ENCODE peak calls at places on chromosomes 4 and X, in ten cellular contexts. One of them, this sample, is unnamed.

GRCh38 chr4:8730681-8731080 is 138.1 kb downstream of the CPZ start:
- DNase-seq in H7: no peak
- DNase-seq in Ammon's horn: no peak
- DNase-seq in HCT116: no peak
- DNase-seq in NCI-H1092: no peak
- DNase-seq in mesenchymal stem cell: no peak
- DNase-seq in posterior cingulate gyrus: no peak
- DNase-seq in pons: no peak
- DNase-seq in stimulated activated CD8-positive, alpha-beta memory T cell treated with anti-CD3 and anti-CD28 coated beads, Interleukin-7, amount 100 ng/mL, for 4 hours: no peak
- DNase-seq in left ventricle myocardium inferior: no peak
- DNase-seq in this sample: no peak

GRCh38 chr4:183968502-183968901 is 63.4 kb downstream of the STOX2 start:
- DNase-seq in H7: peak; percentile 64
- DNase-seq in Ammon's horn: no peak
- DNase-seq in HCT116: no peak
- DNase-seq in NCI-H1092: no peak
- DNase-seq in mesenchymal stem cell: no peak
- DNase-seq in posterior cingulate gyrus: no peak
- DNase-seq in pons: no peak
- DNase-seq in stimulated activated CD8-positive, alpha-beta memory T cell treated with anti-CD3 and anti-CD28 coated beads, Interleukin-7, amount 100 ng/mL, for 4 hours: no peak
- DNase-seq in left ventricle myocardium inferior: no peak
- DNase-seq in this sample: no peak

GRCh38 chrX:70826715-70827114 is 81.8 kb downstream of the TEX11 start:
- DNase-seq in H7: no peak
- DNase-seq in Ammon's horn: peak; percentile 5
- DNase-seq in HCT116: no peak
- DNase-seq in NCI-H1092: peak; percentile 19
- DNase-seq in mesenchymal stem cell: no peak
- DNase-seq in posterior cingulate gyrus: peak; percentile 25
- DNase-seq in pons: peak; percentile 1
- DNase-seq in stimulated activated CD8-positive, alpha-beta memory T cell treated with anti-CD3 and anti-CD28 coated beads, Interleukin-7, amount 100 ng/mL, for 4 hours: no peak
- DNase-seq in left ventricle myocardium inferior: no peak
- DNase-seq in this sample: no peak

GRCh38 chrX:34631826-34632225 is 25.3 kb downstream of the TMEM47 start:
- DNase-seq in H7: no peak
- DNase-seq in Ammon's horn: no peak
- DNase-seq in HCT116: no peak
- DNase-seq in NCI-H1092: no peak
- DNase-seq in mesenchymal stem cell: no peak
- DNase-seq in posterior cingulate gyrus: no peak
- DNase-seq in pons: no peak
- DNase-seq in stimulated activated CD8-positive, alpha-beta memory T cell treated with anti-CD3 and anti-CD28 coated beads, Interleukin-7, amount 100 ng/mL, for 4 hours: no peak
- DNase-seq in left ventricle myocardium inferior: no peak
- DNase-seq in this sample: no peak

GRCh38 chr4:8198906-8199593 is at the start of gene SH3TC1:
- DNase-seq in H7: peak; percentile 80
- DNase-seq in Ammon's horn: peak; percentile 88
- DNase-seq in HCT116: peak; percentile 46
- DNase-seq in NCI-H1092: peak; percentile 56
- DNase-seq in mesenchymal stem cell: peak; percentile 94
- DNase-seq in posterior cingulate gyrus: peak; percentile 34
- DNase-seq in pons: peak; percentile 80
- DNase-seq in stimulated activated CD8-positive, alpha-beta memory T cell treated with anti-CD3 and anti-CD28 coated beads, Interleukin-7, amount 100 ng/mL, for 4 hours: peak; percentile 9
- DNase-seq in left ventricle myocardium inferior: peak; percentile 89
- DNase-seq in this sample: peak; percentile 63

GRCh38 chr4:119210760-119211159 is 1.8 kb upstream of the USP53 start:
- DNase-seq in H7: no peak
- DNase-seq in Ammon's horn: no peak
- DNase-seq in HCT116: no peak
- DNase-seq in NCI-H1092: no peak
- DNase-seq in mesenchymal stem cell: peak; percentile 68
- DNase-seq in posterior cingulate gyrus: no peak
- DNase-seq in pons: no peak
- DNase-seq in stimulated activated CD8-positive, alpha-beta memory T cell treated with anti-CD3 and anti-CD28 coated beads, Interleukin-7, amount 100 ng/mL, for 4 hours: no peak
- DNase-seq in left ventricle myocardium inferior: no peak
- DNase-seq in this sample: no peak

GRCh38 chr4:165208741-165209388 is 1.5 kb downstream of the KLHL2 start:
- DNase-seq in H7: no peak
- DNase-seq in Ammon's horn: peak; percentile 27
- DNase-seq in HCT116: no peak
- DNase-seq in NCI-H1092: peak; percentile 52
- DNase-seq in mesenchymal stem cell: no peak
- DNase-seq in posterior cingulate gyrus: no peak
- DNase-seq in pons: peak; percentile 69
- DNase-seq in stimulated activated CD8-positive, alpha-beta memory T cell treated with anti-CD3 and anti-CD28 coated beads, Interleukin-7, amount 100 ng/mL, for 4 hours: no peak
- DNase-seq in left ventricle myocardium inferior: no peak
- DNase-seq in this sample: no peak

GRCh38 chr4:82097504-82097903 is 276.3 kb downstream of the HNRNPD start:
- DNase-seq in H7: no peak
- DNase-seq in Ammon's horn: no peak
- DNase-seq in HCT116: no peak
- DNase-seq in NCI-H1092: no peak
- DNase-seq in mesenchymal stem cell: no peak
- DNase-seq in posterior cingulate gyrus: no peak
- DNase-seq in pons: no peak
- DNase-seq in stimulated activated CD8-positive, alpha-beta memory T cell treated with anti-CD3 and anti-CD28 coated beads, Interleukin-7, amount 100 ng/mL, for 4 hours: no peak
- DNase-seq in left ventricle myocardium inferior: no peak
- DNase-seq in this sample: no peak

GRCh38 chr4:175590205-175590604 is 221.9 kb downstream of the GPM6A start:
- DNase-seq in H7: no peak
- DNase-seq in Ammon's horn: no peak
- DNase-seq in HCT116: no peak
- DNase-seq in NCI-H1092: no peak
- DNase-seq in mesenchymal stem cell: no peak
- DNase-seq in posterior cingulate gyrus: no peak
- DNase-seq in pons: no peak
- DNase-seq in stimulated activated CD8-positive, alpha-beta memory T cell treated with anti-CD3 and anti-CD28 coated beads, Interleukin-7, amount 100 ng/mL, for 4 hours: no peak
- DNase-seq in left ventricle myocardium inferior: no peak
- DNase-seq in this sample: no peak

GRCh38 chrX:88903989-88904718 is 157.1 kb downstream of the CPXCR1 start:
- DNase-seq in H7: no peak
- DNase-seq in Ammon's horn: no peak
- DNase-seq in HCT116: no peak
- DNase-seq in NCI-H1092: no peak
- DNase-seq in mesenchymal stem cell: no peak
- DNase-seq in posterior cingulate gyrus: no peak
- DNase-seq in pons: no peak
- DNase-seq in stimulated activated CD8-positive, alpha-beta memory T cell treated with anti-CD3 and anti-CD28 coated beads, Interleukin-7, amount 100 ng/mL, for 4 hours: no peak
- DNase-seq in left ventricle myocardium inferior: no peak
- DNase-seq in this sample: no peak

GRCh38 chr4:55912249-55912648 is 36.5 kb upstream of the CEP135 start:
- DNase-seq in H7: no peak
- DNase-seq in Ammon's horn: no peak
- DNase-seq in HCT116: no peak
- DNase-seq in NCI-H1092: no peak
- DNase-seq in mesenchymal stem cell: no peak
- DNase-seq in posterior cingulate gyrus: no peak
- DNase-seq in pons: no peak
- DNase-seq in stimulated activated CD8-positive, alpha-beta memory T cell treated with anti-CD3 and anti-CD28 coated beads, Interleukin-7, amount 100 ng/mL, for 4 hours: no peak
- DNase-seq in left ventricle myocardium inferior: no peak
- DNase-seq in this sample: no peak

GRCh38 chrX:71183341-71183740 is 38.7 kb downstream of the NLGN3 start:
- DNase-seq in H7: no peak
- DNase-seq in Ammon's horn: no peak
- DNase-seq in HCT116: no peak
- DNase-seq in NCI-H1092: no peak
- DNase-seq in mesenchymal stem cell: peak; percentile 13
- DNase-seq in posterior cingulate gyrus: no peak
- DNase-seq in pons: no peak
- DNase-seq in stimulated activated CD8-positive, alpha-beta memory T cell treated with anti-CD3 and anti-CD28 coated beads, Interleukin-7, amount 100 ng/mL, for 4 hours: no peak
- DNase-seq in left ventricle myocardium inferior: no peak
- DNase-seq in this sample: no peak

GRCh38 chr4:7647932-7648812 is 213.4 kb upstream of the PSAPL1 start:
- DNase-seq in H7: no peak
- DNase-seq in Ammon's horn: no peak
- DNase-seq in HCT116: no peak
- DNase-seq in NCI-H1092: no peak
- DNase-seq in mesenchymal stem cell: peak; percentile 91
- DNase-seq in posterior cingulate gyrus: no peak
- DNase-seq in pons: no peak
- DNase-seq in stimulated activated CD8-positive, alpha-beta memory T cell treated with anti-CD3 and anti-CD28 coated beads, Interleukin-7, amount 100 ng/mL, for 4 hours: no peak
- DNase-seq in left ventricle myocardium inferior: no peak
- DNase-seq in this sample: no peak

GRCh38 chr4:110609044-110609750 is 13.7 kb downstream of the PITX2 start:
- DNase-seq in H7: no peak
- DNase-seq in Ammon's horn: no peak
- DNase-seq in HCT116: no peak
- DNase-seq in NCI-H1092: no peak
- DNase-seq in mesenchymal stem cell: peak; percentile 52
- DNase-seq in posterior cingulate gyrus: no peak
- DNase-seq in pons: no peak
- DNase-seq in stimulated activated CD8-positive, alpha-beta memory T cell treated with anti-CD3 and anti-CD28 coated beads, Interleukin-7, amount 100 ng/mL, for 4 hours: no peak
- DNase-seq in left ventricle myocardium inferior: no peak
- DNase-seq in this sample: no peak

GRCh38 chr4:56134272-56134671 is 185.5 kb downstream of the CEP135 start:
- DNase-seq in H7: no peak
- DNase-seq in Ammon's horn: no peak
- DNase-seq in HCT116: no peak
- DNase-seq in NCI-H1092: no peak
- DNase-seq in mesenchymal stem cell: peak; percentile 72
- DNase-seq in posterior cingulate gyrus: no peak
- DNase-seq in pons: no peak
- DNase-seq in stimulated activated CD8-positive, alpha-beta memory T cell treated with anti-CD3 and anti-CD28 coated beads, Interleukin-7, amount 100 ng/mL, for 4 hours: no peak
- DNase-seq in left ventricle myocardium inferior: peak; percentile 19
- DNase-seq in this sample: no peak

GRCh38 chrX:77693594-77693993 is 92.4 kb downstream of the ATRX start:
- DNase-seq in H7: no peak
- DNase-seq in Ammon's horn: no peak
- DNase-seq in HCT116: no peak
- DNase-seq in NCI-H1092: no peak
- DNase-seq in mesenchymal stem cell: no peak
- DNase-seq in posterior cingulate gyrus: no peak
- DNase-seq in pons: no peak
- DNase-seq in stimulated activated CD8-positive, alpha-beta memory T cell treated with anti-CD3 and anti-CD28 coated beads, Interleukin-7, amount 100 ng/mL, for 4 hours: no peak
- DNase-seq in left ventricle myocardium inferior: no peak
- DNase-seq in this sample: no peak

GRCh38 chrX:132676561-132677186 is 187.8 kb upstream of the MBNL3 start:
- DNase-seq in H7: peak; percentile 6
- DNase-seq in Ammon's horn: peak; percentile 21
- DNase-seq in HCT116: no peak
- DNase-seq in NCI-H1092: no peak
- DNase-seq in mesenchymal stem cell: no peak
- DNase-seq in posterior cingulate gyrus: no peak
- DNase-seq in pons: peak; percentile 14
- DNase-seq in stimulated activated CD8-positive, alpha-beta memory T cell treated with anti-CD3 and anti-CD28 coated beads, Interleukin-7, amount 100 ng/mL, for 4 hours: no peak
- DNase-seq in left ventricle myocardium inferior: no peak
- DNase-seq in this sample: no peak

GRCh38 chr4:4599886-4600285 is 58.0 kb upstream of the STX18 start:
- DNase-seq in H7: no peak
- DNase-seq in Ammon's horn: no peak
- DNase-seq in HCT116: no peak
- DNase-seq in NCI-H1092: peak; percentile 68
- DNase-seq in mesenchymal stem cell: no peak
- DNase-seq in posterior cingulate gyrus: no peak
- DNase-seq in pons: no peak
- DNase-seq in stimulated activated CD8-positive, alpha-beta memory T cell treated with anti-CD3 and anti-CD28 coated beads, Interleukin-7, amount 100 ng/mL, for 4 hours: no peak
- DNase-seq in left ventricle myocardium inferior: no peak
- DNase-seq in this sample: no peak

GRCh38 chr4:52051615-52052474 is 741 bp downstream of the SPATA18 start:
- DNase-seq in H7: peak; percentile 87
- DNase-seq in Ammon's horn: peak; percentile 62
- DNase-seq in HCT116: no peak
- DNase-seq in NCI-H1092: no peak
- DNase-seq in mesenchymal stem cell: peak; percentile 95
- DNase-seq in posterior cingulate gyrus: peak; percentile 19
- DNase-seq in pons: peak; percentile 28
- DNase-seq in stimulated activated CD8-positive, alpha-beta memory T cell treated with anti-CD3 and anti-CD28 coated beads, Interleukin-7, amount 100 ng/mL, for 4 hours: no peak
- DNase-seq in left ventricle myocardium inferior: peak; percentile 74
- DNase-seq in this sample: peak; percentile 48

This sample was measured in head of caudate nucleus.